ENCODE peak calls at places on chromosome 13, in four cellular contexts. O is upper lobe of right lung, S is ACHN, V is EL. X is an unnamed sample.

GRCh38 chr13:97659602-97660001 is 225.6 kb downstream of the RAP2A start:
- DNase-seq in O (no peak), S (peak; percentile 4), V (no peak), X (no peak)

GRCh38 chr13:21074601-21075302 is 13.4 kb upstream of the LATS2 start:
- DNase-seq in S (no peak), O (no peak), V (no peak), X (no peak)

GRCh38 chr13:113897161-113897560 is 33.3 kb upstream of the GAS6 start:
- DNase-seq in V (peak; percentile 100), S (peak; percentile 98), O (no peak), X (peak; percentile 97)

GRCh38 chr13:42707596-42707995 is 73.8 kb upstream of the FAM216B start:
- DNase-seq in V (peak; percentile 20), S (no peak), O (no peak), X (no peak)

GRCh38 chr13:107770541-107770940 is 444.8 kb downstream of the LIG4 start:
- DNase-seq in S (no peak), V (no peak), O (no peak), X (no peak)

GRCh38 chr13:24614306-24615080 is 65.7 kb upstream of the ATP12A start:
- DNase-seq in S (no peak), O (no peak), V (no peak), X (no peak)

GRCh38 chr13:106213028-106213427 is 322.4 kb downstream of the EFNB2 start:
- DNase-seq in S (no peak), V (no peak), O (no peak), X (no peak)

GRCh38 chr13:98548230-98548629 is 28.7 kb downstream of the STK24 start:
- DNase-seq in V (peak; percentile 63), S (no peak), O (no peak), X (no peak)

GRCh38 chr13:109968876-109969577 is 182.6 kb upstream of the IRS2 start:
- DNase-seq in O (no peak), V (no peak), S (no peak), X (no peak)

GRCh38 chr13:39682788-39683187 is 27.3 kb downstream of the COG6 start:
- DNase-seq in S (no peak), V (no peak), O (no peak), X (no peak)

GRCh38 chr13:108313382-108313781 is 43.9 kb downstream of the TNFSF13B start:
- DNase-seq in S (no peak), V (no peak), O (no peak), X (no peak)

GRCh38 chr13:91369432-91369831 is 21.9 kb downstream of the MIR17HG start:
- DNase-seq in V (peak; percentile 34), O (no peak), S (no peak), X (no peak)

GRCh38 chr13:51797664-51798488 is 6.1 kb downstream of the DHRS12 start:
- DNase-seq in O (no peak), V (peak; percentile 41), S (peak; percentile 57), X (peak; percentile 59)

GRCh38 chr13:25335856-25336255 is 34.4 kb downstream of the NUP58 start:
- DNase-seq in S (no peak), V (no peak), O (no peak), X (no peak)

GRCh38 chr13:52454459-52454824 is 836 bp upstream of the CKAP2 start:
- DNase-seq in O (no peak), S (peak; percentile 35), V (peak; percentile 9), X (no peak)

GRCh38 chr13:114203536-114203935 is 24.5 kb downstream of the CFAP97D2 start:
- DNase-seq in S (no peak), V (no peak), O (no peak), X (no peak)

GRCh38 chr13:36736119-36736726 is 62.4 kb downstream of the SERTM1 start:
- DNase-seq in S (peak; percentile 42), V (peak; percentile 46), O (no peak), X (peak; percentile 67)

GRCh38 chr13:31556376-31556775 is 182.9 kb upstream of the RXFP2 start:
- DNase-seq in V (peak; percentile 88), S (no peak), O (no peak), X (no peak)

GRCh38 chr13:30607908-30608307 is 9.8 kb upstream of the USPL1 start:
- DNase-seq in S (no peak), O (no peak), V (no peak), X (no peak)

GRCh38 chr13:75404721-75405120 is 77.2 kb downstream of the TBC1D4 start:
- DNase-seq in S (no peak), O (no peak), V (no peak), X (no peak)

X was measured in kidney glomerular epithelial cell.